ENCODE peak calls at places on chromosomes 4 and X, in six cellular contexts. G is uterus, V is mammary epithelial cell, L is left lung, J is fibroblast of lung, D is esophagus squamous epithelium. Y is an unnamed sample.

GRCh38 chr4:7387925-7388324 is 46.8 kb downstream of the PSAPL1 start:
- DNase-seq in G (no peak), V (no peak), L (no peak), J (no peak), D (no peak), Y (no peak)

GRCh38 chr4:69860007-69860406 is at the start of gene SULT1E1:
- DNase-seq in G (no peak), V (peak; percentile 89), L (no peak), J (peak; percentile 51), D (no peak), Y (no peak)

GRCh38 chr4:8507251-8507570 is 66.6 kb downstream of the TRMT44 start:
- DNase-seq in G (no peak), V (no peak), L (no peak), J (no peak), D (no peak), Y (no peak)

GRCh38 chrX:25288676-25289075 is 272.9 kb upstream of the ARX start:
- DNase-seq in G (no peak), V (no peak), L (no peak), J (no peak), D (no peak), Y (no peak)

GRCh38 chr4:40178672-40179071 is 18.2 kb upstream of the RHOH start:
- DNase-seq in G (no peak), V (no peak), L (no peak), J (no peak), D (no peak), Y (no peak)

GRCh38 chr4:13917010-13917409 is 289.5 kb upstream of the BOD1L1 start:
- DNase-seq in G (no peak), V (peak; percentile 62), L (no peak), J (peak; percentile 64), D (no peak), Y (no peak)

GRCh38 chr4:184320630-184321029 is 103.0 kb upstream of the ENPP6 start:
- DNase-seq in G (no peak), V (no peak), L (no peak), J (no peak), D (no peak), Y (no peak)

GRCh38 chr4:140042634-140043033 is 111.3 kb downstream of the MAML3 start:
- DNase-seq in G (no peak), V (no peak), L (no peak), J (no peak), D (no peak), Y (no peak)

GRCh38 chr4:32864713-32865351 is 2144.7 kb downstream of the PCDH7 start:
- DNase-seq in G (no peak), V (no peak), L (no peak), J (no peak), D (no peak), Y (no peak)

GRCh38 chr4:119314356-119314755 is 7.6 kb downstream of the FABP2 start:
- DNase-seq in G (no peak), V (peak; percentile 36), L (no peak), J (peak; percentile 37), D (no peak), Y (no peak)

GRCh38 chrX:8684201-8684600 is 47.7 kb downstream of the ANOS1 start:
- DNase-seq in G (no peak), V (no peak), L (no peak), J (no peak), D (no peak), Y (no peak)

GRCh38 chr4:6752486-6752829 is 30.1 kb upstream of the KIAA0232 start:
- DNase-seq in G (no peak), V (no peak), L (no peak), J (no peak), D (no peak), Y (no peak)

GRCh38 chrX:15853586-15854079 is 980 bp downstream of the AP1S2 start:
- DNase-seq in G (no peak), V (peak; percentile 7), L (no peak), J (peak; percentile 21), D (no peak), Y (no peak)

GRCh38 chr4:101415962-101416361 is 68.6 kb upstream of the PPP3CA start:
- DNase-seq in G (no peak), V (no peak), L (no peak), J (no peak), D (no peak), Y (no peak)

DNA sequence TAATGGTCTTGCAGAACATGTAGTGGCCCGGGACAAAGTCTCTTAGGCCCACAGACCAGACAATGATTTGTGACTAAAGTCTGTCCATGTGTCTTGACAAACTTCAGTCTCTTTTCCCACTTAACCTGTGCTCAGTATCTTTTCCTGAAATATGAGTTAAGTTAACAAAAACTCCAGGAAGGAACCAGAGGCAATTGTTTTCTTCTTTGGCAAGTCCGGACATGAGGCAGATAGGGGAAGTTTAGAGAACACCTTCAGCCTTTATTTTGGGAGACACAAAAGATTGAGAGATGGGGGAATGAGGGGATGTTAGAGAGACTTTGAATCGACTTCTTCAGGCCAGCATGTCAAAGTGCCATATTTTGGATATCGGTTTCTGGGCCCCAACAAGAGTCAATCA is 80.2 kb upstream of the FRMPD4 start:
- DNase-seq in G (no peak), V (peak; percentile 53), L (no peak), J (no peak), D (no peak), Y (no peak)
- H3K9me3 ChIP-seq in G (no peaks in the 10 kb centered on the region), V (peaks cover 3% of the 10 kb centered on the region), L (no peaks in the 10 kb centered on the region), J (no peaks in the 10 kb centered on the region), D (no peaks in the 10 kb centered on the region), Y (no peaks in the 10 kb centered on the region)

DNA sequence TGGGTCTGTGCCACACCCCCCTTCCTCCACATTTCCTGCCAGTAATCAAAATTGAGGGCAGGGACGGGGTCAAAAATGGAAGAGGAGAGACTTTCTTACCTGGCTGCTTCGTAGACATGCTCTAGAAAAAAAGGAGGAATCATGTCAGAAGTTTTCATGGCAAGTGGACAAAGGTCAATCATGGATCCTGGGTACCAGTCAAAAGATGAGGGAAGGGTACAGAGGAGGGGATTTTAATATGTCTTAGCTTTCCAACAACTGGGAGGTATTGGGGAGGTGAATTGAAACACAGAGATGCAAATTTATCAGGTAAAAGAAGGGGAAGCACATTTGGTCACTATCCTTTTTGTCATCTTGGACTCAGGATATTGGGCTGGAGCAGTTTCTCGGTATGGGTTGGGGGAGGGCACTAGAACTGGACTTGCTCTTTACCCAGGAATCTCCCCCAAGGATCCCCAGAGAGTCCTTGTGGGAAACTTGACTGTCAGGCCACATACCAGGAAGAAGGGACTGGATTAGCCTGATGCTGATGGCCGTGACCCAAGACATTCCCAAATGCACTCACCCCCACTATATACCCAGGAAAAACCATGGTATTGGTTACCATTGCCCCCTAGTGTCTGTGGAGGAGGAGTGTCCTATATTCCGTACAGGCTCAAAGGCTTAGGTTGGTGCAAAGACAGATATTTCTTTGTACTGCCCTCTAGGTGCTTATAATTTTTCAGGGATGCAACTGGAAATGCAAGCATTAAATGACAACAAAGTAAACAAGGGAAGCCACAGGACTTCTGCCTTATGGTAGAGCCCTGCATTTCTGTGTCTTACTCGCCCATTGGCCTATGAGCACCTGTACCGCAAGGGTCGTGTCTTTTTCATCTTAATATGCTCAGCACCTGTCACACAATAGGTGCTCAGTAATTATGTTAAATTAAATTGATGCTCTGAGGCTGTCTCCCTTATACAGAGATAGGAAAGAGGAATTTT is 16.8 kb downstream of the VSIG4 start:
- DNase-seq in G (no peak), V (peak; percentile 1), L (no peak), J (no peak), D (no peak), Y (no peak)
- H3K9me3 ChIP-seq in G (no peaks in the 10 kb centered on the region), V (no peaks in the 10 kb centered on the region), L (no peaks in the 10 kb centered on the region), J (no peaks in the 10 kb centered on the region), D (no peaks in the 10 kb centered on the region), Y (no peaks in the 10 kb centered on the region)

GRCh38 chr4:4922441-4922840 is 63.0 kb downstream of the MSX1 start:
- DNase-seq in G (no peak), V (no peak), L (no peak), J (no peak), D (no peak), Y (no peak)

GRCh38 chr4:4921077-4921476 is 61.6 kb downstream of the MSX1 start:
- DNase-seq in G (no peak), V (no peak), L (no peak), J (no peak), D (no peak), Y (no peak)

GRCh38 chr4:4923208-4923607 is 63.7 kb downstream of the MSX1 start:
- DNase-seq in G (no peak), V (no peak), L (no peak), J (no peak), D (no peak), Y (no peak)

GRCh38 chr4:4918067-4918466 is 58.6 kb downstream of the MSX1 start:
- DNase-seq in G (no peak), V (no peak), L (no peak), J (no peak), D (no peak), Y (no peak)

GRCh38 chr4:4919926-4920325 is 60.5 kb downstream of the MSX1 start:
- DNase-seq in G (no peak), V (no peak), L (no peak), J (no peak), D (no peak), Y (no peak)
- H3K9me3 ChIP-seq in G (no peaks in the 10 kb centered on the region), V (no peaks in the 10 kb centered on the region), L (no peaks in the 10 kb centered on the region), J (no peaks in the 10 kb centered on the region), D (no peaks in the 10 kb centered on the region), Y (no peaks in the 10 kb centered on the region)

DNA sequence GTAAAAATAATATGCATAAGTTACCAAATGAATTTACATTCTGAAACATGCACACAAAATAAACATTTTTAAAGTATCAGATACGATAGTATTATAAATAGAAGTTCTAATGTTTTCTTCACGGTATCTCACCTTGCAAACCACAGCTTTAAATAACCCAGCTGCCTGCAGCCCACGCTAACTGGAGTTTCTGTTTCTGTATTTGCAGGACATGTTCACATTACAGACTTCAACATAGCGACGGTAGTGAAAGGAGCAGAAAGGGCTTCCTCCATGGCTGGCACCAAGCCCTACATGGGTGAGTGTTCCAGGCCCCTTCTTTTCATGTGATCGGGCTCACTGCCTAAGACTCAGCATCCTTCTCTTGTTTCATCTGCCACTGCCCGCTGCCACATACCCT is 291.7 kb downstream of the EVC2 start:
- DNase-seq in G (no peak), V (no peak), L (no peak), J (no peak), D (no peak), Y (no peak)
- H3K9me3 ChIP-seq in G (no peaks in the 10 kb centered on the region), V (no peaks in the 10 kb centered on the region), L (peaks cover 19% of the 10 kb centered on the region), J (no peaks in the 10 kb centered on the region), D (peaks cover 12% of the 10 kb centered on the region), Y (no peaks in the 10 kb centered on the region)

DNA sequence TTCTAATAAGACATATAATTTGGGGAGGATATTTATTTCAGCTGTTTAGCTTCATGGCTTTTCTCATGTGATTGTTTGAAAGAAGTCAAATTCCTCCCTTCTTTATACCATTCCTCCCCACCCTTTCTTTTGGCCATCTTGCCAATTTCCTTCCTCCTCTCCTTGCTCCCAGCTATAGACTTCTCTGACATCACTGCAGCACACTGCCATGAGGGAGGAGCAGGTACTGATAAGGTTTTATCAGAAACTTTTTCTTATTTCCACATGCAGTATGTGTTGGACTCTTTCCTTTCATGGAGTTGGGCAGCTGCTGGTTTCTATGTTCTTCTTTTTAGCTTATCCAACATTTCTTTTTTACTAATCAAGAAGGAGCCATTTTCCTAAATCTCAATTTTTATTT is 481.7 kb upstream of the NR3C2 start:
- DNase-seq in G (no peak), V (no peak), L (no peak), J (no peak), D (no peak), Y (no peak)
- H3K9me3 ChIP-seq in G (no peaks in the 10 kb centered on the region), V (no peaks in the 10 kb centered on the region), L (peaks cover 9% of the 10 kb centered on the region), J (no peaks in the 10 kb centered on the region), D (no peaks in the 10 kb centered on the region), Y (no peaks in the 10 kb centered on the region)

GRCh38 chr4:166602068-166602467 is 632.2 kb downstream of the SPOCK3 start:
- DNase-seq in G (no peak), V (no peak), L (peak; percentile 47), J (no peak), D (no peak), Y (no peak)
- H3K9me3 ChIP-seq in G (no peaks in the 10 kb centered on the region), V (no peaks in the 10 kb centered on the region), L (peaks cover 3% of the 10 kb centered on the region), J (no peaks in the 10 kb centered on the region), D (no peaks in the 10 kb centered on the region), Y (peaks cover 3% of the 10 kb centered on the region)

Y was measured in T-helper 17 cell.